ENCODE peak calls at places on chromosomes 3 and 15, in six cellular contexts. U is OCI-LY7, A is PC-9, M is hepatocyte, D is breast epithelium, J is lung. Y is an unnamed sample.
A peak's percentile ranks its signal among the peaks of the same experiment; 100 is the strongest.

GRCh38 chr3:112111785-112112402 is 21.2 kb downstream of the GCSAM start:
- DNase-seq in U (peak; percentile 96), A (peak; percentile 60), M (peak; percentile 81), D (no peak), J (peak; percentile 44), Y (no peak)

GRCh38 chr3:71753716-71754609 is at the start of gene GPR27:
- DNase-seq in U (no peak), A (no peak), M (peak; percentile 67), D (no peak), J (no peak), Y (no peak)

GRCh38 chr3:170724599-170724998 is 138.7 kb upstream of the SLC7A14 start:
- DNase-seq in U (no peak), A (no peak), M (no peak), D (no peak), J (no peak), Y (no peak)

GRCh38 chr3:183114779-183115178 is 15.5 kb upstream of the MCCC1 start:
- DNase-seq in U (no peak), A (no peak), M (no peak), D (no peak), J (no peak), Y (no peak)

GRCh38 chr3:117540583-117540982 is 831.0 kb downstream of the TUSC7 start:
- DNase-seq in U (no peak), A (no peak), M (no peak), D (no peak), J (no peak), Y (no peak)

GRCh38 chr3:157405457-157405856 is 31.2 kb upstream of the PTX3 start:
- DNase-seq in U (no peak), A (no peak), M (no peak), D (no peak), J (no peak), Y (no peak)

GRCh38 chr15:63381301-63382192 is at the start of gene CA12:
- DNase-seq in U (no peak), A (peak; percentile 21), M (peak; percentile 68), D (peak; percentile 69), J (no peak), Y (no peak)

GRCh38 chr3:127316685-127317084 is 28.8 kb upstream of the PRR20G start:
- DNase-seq in U (no peak), A (no peak), M (no peak), D (no peak), J (no peak), Y (no peak)

GRCh38 chr3:64484289-64484992 is 203.4 kb downstream of the ADAMTS9 start:
- DNase-seq in U (peak; percentile 72), A (peak; percentile 75), M (peak; percentile 90), D (peak; percentile 80), J (peak; percentile 77), Y (peak; percentile 22)

GRCh38 chr3:139213936-139214335 is 129.9 kb upstream of the MRPS22 start:
- DNase-seq in U (no peak), A (no peak), M (no peak), D (no peak), J (no peak), Y (no peak)

GRCh38 chr15:99102332-99103235 is 2.3 kb upstream of the SYNM start:
- DNase-seq in U (no peak), A (no peak), M (no peak), D (peak; percentile 33), J (no peak), Y (no peak)

GRCh38 chr15:92677998-92678397 is 22.4 kb upstream of the FAM174B start:
- DNase-seq in U (no peak), A (no peak), M (peak; percentile 19), D (no peak), J (no peak), Y (no peak)

GRCh38 chr3:160992712-160993111 is 112.4 kb downstream of the B3GALNT1 start:
- DNase-seq in U (no peak), A (no peak), M (no peak), D (no peak), J (no peak), Y (no peak)

GRCh38 chr3:131250466-131250865 is 131.1 kb upstream of the NUDT16 start:
- DNase-seq in U (no peak), A (no peak), M (no peak), D (no peak), J (no peak), Y (no peak)

GRCh38 chr3:159534496-159534895 is 454.1 kb upstream of the IL12A start:
- DNase-seq in U (no peak), A (no peak), M (no peak), D (no peak), J (no peak), Y (no peak)

GRCh38 chr3:128505771-128506170 is 12.8 kb upstream of the GATA2 start:
- DNase-seq in U (no peak), A (no peak), M (no peak), D (no peak), J (no peak), Y (no peak)

GRCh38 chr3:129557737-129558037 is 14.7 kb downstream of the H1-8 start:
- DNase-seq in U (no peak), A (no peak), M (no peak), D (no peak), J (no peak), Y (no peak)

GRCh38 chr3:152595975-152596832 is 238.7 kb upstream of the P2RY1 start:
- DNase-seq in U (peak; percentile 71), A (no peak), M (peak; percentile 34), D (no peak), J (peak; percentile 30), Y (no peak)

GRCh38 chr15:57237676-57238075 is 138.6 kb upstream of the CGNL1 start:
- DNase-seq in U (no peak), A (no peak), M (no peak), D (no peak), J (no peak), Y (no peak)

GRCh38 chr3:32945136-32945535 is 6.3 kb upstream of the CCR4 start:
- DNase-seq in U (no peak), A (no peak), M (no peak), D (no peak), J (no peak), Y (peak; percentile 69)

GRCh38 chr3:150521458-150521857 is 24.8 kb downstream of the SERP1 start:
- DNase-seq in U (no peak), A (no peak), M (no peak), D (no peak), J (no peak), Y (no peak)

GRCh38 chr3:179962617-179963387 is 73.9 kb downstream of the PEX5L start:
- DNase-seq in U (no peak), A (no peak), M (no peak), D (no peak), J (no peak), Y (no peak)

GRCh38 chr3:18295171-18295920 is 129.8 kb downstream of the SATB1 start:
- DNase-seq in U (peak; percentile 68), A (peak; percentile 90), M (peak; percentile 75), D (no peak), J (peak; percentile 48), Y (peak; percentile 82)

GRCh38 chr3:123657578-123657977 is 72.7 kb upstream of the HACD2 start:
- DNase-seq in U (no peak), A (no peak), M (peak; percentile 42), D (no peak), J (no peak), Y (no peak)

GRCh38 chr3:183082355-183082915 is 16.9 kb downstream of the MCCC1 start:
- DNase-seq in U (no peak), A (no peak), M (no peak), D (no peak), J (peak; percentile 34), Y (no peak)

GRCh38 chr15:68543546-68544008 is 35.2 kb upstream of the CORO2B start:
- DNase-seq in U (no peak), A (no peak), M (no peak), D (no peak), J (no peak), Y (no peak)
- H3K27ac ChIP-seq in U (no peak overlapping the region), A (no peak overlapping the region), M (peak overlapping the region; percentile 23), D (peak overlapping the region; percentile 74), J (peak overlapping the region; percentile 12), Y (no peak overlapping the region)

DNA sequence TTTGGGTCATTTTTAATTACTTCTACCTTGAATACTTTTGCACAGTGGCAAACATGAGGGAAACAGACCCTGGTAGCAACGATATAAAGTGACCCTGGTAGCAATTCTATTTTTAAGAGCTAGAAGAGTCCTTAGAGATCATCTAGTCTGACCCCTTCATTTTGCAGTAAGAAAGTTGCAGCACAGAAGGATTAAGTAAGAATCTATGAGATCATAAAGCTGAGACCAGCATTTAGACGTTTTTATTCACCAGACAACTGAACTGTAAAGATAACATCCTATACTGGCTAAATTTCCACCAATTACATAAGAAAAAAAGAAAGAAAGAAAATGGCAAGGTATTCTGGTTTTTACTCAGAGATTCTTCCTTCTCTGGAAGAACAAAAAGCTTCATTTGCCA is 50.0 kb downstream of the LRRFIP2 start:
- DNase-seq in U (no peak), A (no peak), M (no peak), D (no peak), J (no peak), Y (no peak)
- H3K27ac ChIP-seq in U (no peak overlapping the region), A (peak overlapping the region; percentile 80), M (peak overlapping the region; percentile 59), D (no peak overlapping the region), J (no peak overlapping the region), Y (no peak overlapping the region)

GRCh38 chr15:69869881-69870465 is 227.7 kb downstream of the TLE3 start:
- DNase-seq in U (no peak), A (no peak), M (no peak), D (no peak), J (no peak), Y (no peak)
- H3K27ac ChIP-seq in U (no peak overlapping the region), A (no peak overlapping the region), M (no peak overlapping the region), D (no peak overlapping the region), J (no peak overlapping the region), Y (no peak overlapping the region)

GRCh38 chr15:69060744-69061143 is 46.2 kb downstream of the NOX5 start:
- DNase-seq in U (peak; percentile 52), A (no peak), M (no peak), D (no peak), J (no peak), Y (no peak)

GRCh38 chr15:69060041-69060481 is 45.6 kb downstream of the NOX5 start:
- DNase-seq in U (no peak), A (no peak), M (no peak), D (no peak), J (no peak), Y (no peak)

GRCh38 chr15:69056365-69056764 is 41.9 kb downstream of the NOX5 start:
- DNase-seq in U (no peak), A (no peak), M (peak; percentile 43), D (no peak), J (no peak), Y (no peak)

GRCh38 chr15:69061414-69061842 is 46.9 kb downstream of the NOX5 start:
- DNase-seq in U (no peak), A (no peak), M (no peak), D (no peak), J (no peak), Y (no peak)

DNA sequence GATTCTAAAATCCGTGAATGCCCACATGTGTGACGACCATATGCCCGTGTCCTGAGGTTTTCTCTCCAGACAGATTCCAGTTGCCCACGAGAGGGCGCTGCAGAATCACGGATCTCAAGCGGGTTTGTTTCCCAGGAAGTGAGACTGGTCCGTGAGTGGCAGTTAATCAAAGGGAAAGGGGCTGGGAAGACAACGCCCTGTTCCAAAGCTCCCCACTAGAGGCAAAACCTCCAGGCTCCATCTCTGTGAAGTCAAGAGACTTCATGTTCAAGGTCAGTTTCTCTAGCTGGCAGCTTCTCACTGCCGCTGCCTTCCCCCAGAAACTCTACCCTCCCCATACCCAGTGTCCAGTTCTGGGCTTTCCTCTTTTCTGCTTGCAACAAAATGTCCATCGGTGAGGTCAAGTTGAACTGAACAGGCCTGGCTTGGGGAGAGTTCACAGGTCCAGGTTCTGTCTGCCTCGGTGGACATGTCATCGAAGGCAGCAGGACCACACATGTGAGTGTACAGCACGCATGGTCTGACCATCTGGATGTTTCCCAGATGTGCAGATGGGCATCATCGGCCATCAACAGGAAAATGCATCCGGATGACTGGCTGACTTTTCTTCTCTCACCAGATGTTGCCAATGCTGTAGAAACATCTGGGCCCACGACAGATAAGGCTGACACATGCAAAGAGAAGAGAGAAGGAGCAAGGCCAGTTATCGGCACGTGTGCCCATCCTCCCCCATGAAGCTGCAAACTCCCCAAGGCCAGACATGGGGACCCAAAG is 44.9 kb downstream of the NOX5 start:
- DNase-seq in U (peak; percentile 83), A (peak; percentile 77), M (peak; percentile 93), D (peak; percentile 91), J (peak; percentile 87), Y (no peak)
- H3K27ac ChIP-seq in U (no peak overlapping the region), A (no peak overlapping the region), M (no peak overlapping the region), D (no peak overlapping the region), J (no peak overlapping the region), Y (no peak overlapping the region)

Y was measured in epithelial cell of prostate.